ENCODE peak calls at places on chromosomes 12 and 14, in four cellular contexts. Q is GM12892, F is left ventricle myocardium superior, G is A172. M is an unnamed sample.

GRCh38 chr12:13195848-13196301 is 651 bp upstream of the EMP1 start:
- DNase-seq in Q (no peak), G (no peak), F (no peak), M (no peak)

GRCh38 chr12:111443586-111443985 is 37.9 kb downstream of the SH2B3 start:
- DNase-seq in F (no peak), G (peak), Q (no peak), M (no peak)

GRCh38 chr12:79782197-79782890 is 91.6 kb upstream of the PAWR start:
- DNase-seq in F (no peak), G (peak), Q (no peak), M (peak)

GRCh38 chr12:107775093-107775721 is 703 bp downstream of the ASCL4 start:
- DNase-seq in G (no peak), F (peak), Q (no peak), M (no peak)

GRCh38 chr12:55280991-55281390 is 15.4 kb downstream of the OR6C6 start:
- DNase-seq in F (no peak), G (no peak), Q (no peak), M (no peak)

GRCh38 chr14:49418789-49419188 is 167.4 kb downstream of the RPS29 start:
- DNase-seq in G (no peak), F (no peak), Q (no peak), M (no peak)

GRCh38 chr14:60721331-60722162 is 2.6 kb downstream of the SIX4 start:
- DNase-seq in F (peak), Q (peak), G (peak), M (no peak)

GRCh38 chr12:125225641-125226040 is 160.4 kb downstream of the AACS start:
- DNase-seq in G (no peak), Q (no peak), F (no peak), M (no peak)

GRCh38 chr12:103816663-103817062 is 24.4 kb downstream of the NT5DC3 start:
- DNase-seq in G (no peak), F (no peak), Q (no peak), M (no peak)

GRCh38 chr14:25882899-25883298 is 714.9 kb downstream of the NOVA1 start:
- DNase-seq in F (no peak), G (no peak), Q (no peak), M (no peak)

GRCh38 chr12:67920432-67920831 is 68.8 kb upstream of the IFNG-AS1 start:
- DNase-seq in G (no peak), F (no peak), Q (no peak), M (no peak)

GRCh38 chr12:45425426-45425825 is 209.5 kb downstream of the ANO6 start:
- DNase-seq in F (no peak), Q (no peak), G (peak), M (no peak)

GRCh38 chr14:61472801-61473376 is 151.5 kb downstream of the PRKCH start:
- DNase-seq in Q (no peak), G (no peak), F (no peak), M (no peak)

GRCh38 chr12:54958048-54958658 is 26.4 kb downstream of the TESPA1 start:
- DNase-seq in F (no peak), G (peak), Q (no peak), M (peak)

GRCh38 chr14:33315721-33316120 is 377.0 kb downstream of the NPAS3 start:
- DNase-seq in F (no peak), Q (no peak), G (no peak), M (no peak)

GRCh38 chr14:23513005-23513412 is 38.6 kb downstream of the ZFHX2 start:
- DNase-seq in Q (no peak), G (no peak), F (peak), M (no peak)

GRCh38 chr12:90826031-90826430 is 128.9 kb downstream of the CCER1 start:
- DNase-seq in F (no peak), G (no peak), Q (no peak), M (no peak)

GRCh38 chr12:19978193-19978592 is 390.1 kb upstream of the PDE3A start:
- DNase-seq in G (peak), Q (no peak), F (no peak), M (peak)

GRCh38 chr12:103109861-103110260 is 152.4 kb downstream of the ASCL1 start:
- DNase-seq in Q (no peak), F (no peak), G (no peak), M (no peak)

GRCh38 chr12:106889950-106890626 is 65.6 kb upstream of the TMEM263 start:
- DNase-seq in Q (no peak), F (no peak), G (no peak), M (no peak)

GRCh38 chr14:20350280-20350679 is 6.8 kb downstream of the PARP2 start:
- DNase-seq in Q (no peak), G (peak), F (no peak), M (no peak)

GRCh38 chr12:79233341-79233761 is 368.8 kb downstream of the SYT1 start:
- DNase-seq in G (no peak), Q (no peak), F (no peak), M (no peak)

GRCh38 chr12:55063291-55063690 is 43.5 kb downstream of the NEUROD4 start:
- DNase-seq in F (no peak), Q (no peak), G (no peak), M (no peak)

GRCh38 chr12:15562263-15562662 is 226.9 kb downstream of the EPS8 start:
- DNase-seq in Q (no peak), F (no peak), G (no peak), M (no peak)

GRCh38 chr12:1041478-1041877 is 50.5 kb downstream of the ERC1 start:
- DNase-seq in G (no peak), F (no peak), Q (no peak), M (no peak)

GRCh38 chr14:68651652-68652432 is 141.0 kb downstream of the ZFP36L1 start:
- DNase-seq in F (no peak), G (no peak), Q (no peak), M (no peak)

GRCh38 chr12:44038411-44038810 is 202.5 kb downstream of the TMEM117 start:
- DNase-seq in Q (no peak), G (no peak), F (no peak), M (no peak)

GRCh38 chr14:49934638-49935037 is 41.8 kb downstream of the ARF6 start:
- DNase-seq in F (no peak), Q (no peak), G (no peak), M (no peak)

GRCh38 chr12:90102957-90103652 is 394.5 kb upstream of the ATP2B1 start:
- DNase-seq in F (no peak), G (peak), Q (no peak), M (peak)

GRCh38 chr14:100618763-100619320 is 31.6 kb upstream of the BEGAIN start:
- DNase-seq in F (no peak), G (no peak), Q (no peak), M (no peak)

GRCh38 chr14:42424501-42424900 is 817.8 kb downstream of the LRFN5 start:
- DNase-seq in F (no peak), Q (no peak), G (no peak), M (no peak)

GRCh38 chr14:57390806-57391562 is 598 bp downstream of the NAA30 start:
- DNase-seq in Q (peak), F (no peak), G (no peak), M (peak)

GRCh38 chr12:66035289-66035961 is 95.1 kb downstream of the LLPH start:
- DNase-seq in G (peak), Q (no peak), F (no peak), M (peak)

GRCh38 chr12:121117226-121117777 is 15.4 kb upstream of the P2RX7 start:
- DNase-seq in F (no peak), G (no peak), Q (no peak), M (no peak)

GRCh38 chr12:30792648-30793499 is 38.1 kb upstream of the CAPRIN2 start:
- DNase-seq in F (no peak), Q (no peak), G (peak), M (no peak)

GRCh38 chr14:100824156-100824555 is 1.8 kb upstream of the MEG3 start:
- DNase-seq in F (peak), G (no peak), Q (no peak), M (no peak)

GRCh38 chr12:116697305-116698130 is 40.4 kb downstream of the SPRING1 start:
- DNase-seq in F (peak), G (peak), Q (peak), M (no peak)

GRCh38 chr14:97824218-97824617 is 1027.0 kb downstream of the VRK1 start:
- DNase-seq in G (no peak), Q (no peak), F (no peak), M (no peak)